ENCODE peak calls at places on chromosomes 1 and 21, in six cellular contexts. D is germinal center; R is naive thymus-derived CD8-positive, alpha-beta T cell; W is mucosa of gallbladder; E is EL; K is uterus. G is an unnamed sample.

GRCh38 chr1:157992031-157992568 is 1.3 kb upstream of the KIRREL1 start:
- DNase-seq in D (peak), R (peak), W (peak), E (peak), K (peak), G (peak)

GRCh38 chr1:94745742-94746141 is 74.4 kb upstream of the SLC44A3 start:
- DNase-seq in D (no peak), R (no peak), W (no peak), E (no peak), K (no peak), G (no peak)

GRCh38 chr1:103108525-103109150 is 316 bp upstream of the COL11A1 start:
- DNase-seq in D (no peak), R (no peak), W (no peak), E (peak), K (no peak), G (no peak)

GRCh38 chr1:9836632-9836960 is 12.8 kb upstream of the CLSTN1 start:
- DNase-seq in D (no peak), R (no peak), W (no peak), E (no peak), K (peak), G (peak)

GRCh38 chr1:168653567-168653966 is 75.4 kb downstream of the DPT start:
- DNase-seq in D (no peak), R (no peak), W (no peak), E (peak), K (no peak), G (no peak)

GRCh38 chr1:17233675-17234074 is 15.2 kb upstream of the PADI3 start:
- DNase-seq in D (no peak), R (no peak), W (peak), E (peak), K (peak), G (peak)

GRCh38 chr1:186722711-186723309 is 42.6 kb upstream of the PTGS2 start:
- DNase-seq in D (peak), R (peak), W (peak), E (peak), K (peak), G (peak)

GRCh38 chr21:33734326-33734725 is 92.0 kb downstream of the ITSN1 start:
- DNase-seq in D (no peak), R (no peak), W (no peak), E (no peak), K (no peak), G (no peak)

GRCh38 chr1:56297948-56298347 is 281.4 kb downstream of the PLPP3 start:
- DNase-seq in D (no peak), R (no peak), W (no peak), E (no peak), K (no peak), G (no peak)

GRCh38 chr1:202143768-202144509 is 598 bp downstream of the ARL8A start:
- DNase-seq in D (peak), R (no peak), W (no peak), E (peak), K (no peak), G (peak)

GRCh38 chr1:30600706-30601105 is 122.7 kb downstream of the MATN1 start:
- DNase-seq in D (no peak), R (no peak), W (no peak), E (no peak), K (no peak), G (no peak)

GRCh38 chr21:36125513-36126121 is 9.3 kb upstream of the CBR3 start:
- DNase-seq in D (peak), R (peak), W (peak), E (peak), K (peak), G (peak)

GRCh38 chr1:53449026-53449425 is 10.2 kb upstream of the DMRTB1 start:
- DNase-seq in D (no peak), R (no peak), W (no peak), E (peak), K (no peak), G (no peak)

G was measured in RPMI8226.